ENCODE peak calls at places on chromosomes 5 and 9, in six cellular contexts. R is K562, E is HepG2, T is IMR-90, N is SK-N-SH, O is GM12878. X is an unnamed sample.

GRCh38 chr9:137812356-137813023 is 65.1 kb upstream of the CACNA1B start:
- DNase-seq in R (no peak), E (no peak), T (no peak), N (no peak), O (no peak), X (no peak)

GRCh38 chr5:156913719-156914370 is 49.2 kb downstream of the TIMD4 start:
- DNase-seq in R (no peak), E (no peak), T (no peak), N (no peak), O (peak; percentile 68), X (no peak)

GRCh38 chr5:159990506-159990905 is 18.4 kb upstream of the TTC1 start:
- DNase-seq in R (no peak), E (no peak), T (no peak), N (no peak), O (no peak), X (no peak)

GRCh38 chr9:114953917-114954316 is 23.5 kb upstream of the TNFSF8 start:
- DNase-seq in R (no peak), E (no peak), T (peak; percentile 84), N (no peak), O (no peak), X (peak; percentile 40)

GRCh38 chr5:59164041-59164830 is 581.4 kb downstream of the RAB3C start:
- DNase-seq in R (no peak), E (no peak), T (peak; percentile 86), N (no peak), O (no peak), X (no peak)

GRCh38 chr9:38084556-38084880 is 15.5 kb upstream of the SHB start:
- DNase-seq in R (no peak), E (no peak), T (no peak), N (no peak), O (no peak), X (no peak)

GRCh38 chr5:138661991-138662434 is 86.8 kb upstream of the HSPA9 start:
- DNase-seq in R (no peak), E (no peak), T (no peak), N (no peak), O (no peak), X (no peak)

GRCh38 chr9:131720330-131720729 is 19.5 kb downstream of the RAPGEF1 start:
- DNase-seq in R (no peak), E (no peak), T (no peak), N (no peak), O (no peak), X (no peak)

GRCh38 chr5:144276034-144276822 is 105.6 kb downstream of the KCTD16 start:
- DNase-seq in R (no peak), E (no peak), T (peak; percentile 6), N (no peak), O (no peak), X (no peak)

GRCh38 chr9:85425153-85425611 is 316.6 kb downstream of the AGTPBP1 start:
- DNase-seq in R (peak; percentile 75), E (peak; percentile 27), T (no peak), N (peak; percentile 77), O (no peak), X (peak; percentile 62)

GRCh38 chr5:148347706-148348105 is 12.3 kb downstream of the SPINK9 start:
- DNase-seq in R (no peak), E (no peak), T (no peak), N (no peak), O (no peak), X (no peak)

DNA sequence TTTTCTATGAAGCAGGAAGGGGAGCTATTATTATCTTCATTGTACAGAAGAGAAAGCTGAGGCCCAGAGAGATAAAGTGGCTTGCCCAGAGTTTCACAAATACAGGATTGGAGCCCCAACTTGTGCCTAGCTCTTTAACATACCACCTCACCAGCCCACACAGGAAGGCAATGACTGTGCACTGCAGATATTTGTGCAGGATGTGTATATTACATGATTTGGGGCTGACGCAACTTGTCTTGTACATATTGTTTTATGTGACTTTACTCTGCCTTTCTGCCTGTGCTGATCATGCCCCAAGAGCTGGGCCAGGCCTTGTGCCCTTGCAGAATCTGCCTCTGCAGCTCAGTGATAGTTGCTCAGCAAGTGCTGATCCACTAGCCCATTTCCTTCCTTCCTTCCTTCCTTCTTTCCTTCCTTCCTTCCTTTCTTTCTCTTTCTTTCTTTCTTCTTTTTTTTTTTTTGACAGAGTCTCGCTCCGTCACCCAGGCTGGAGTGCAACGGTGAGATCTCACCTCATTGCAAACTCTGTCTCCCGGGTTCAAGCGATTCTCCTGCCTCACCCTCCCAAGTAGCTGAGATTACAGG is 106.6 kb upstream of the TBCA start:
- DNase-seq in R (no peak), E (no peak), T (peak; percentile 92), N (no peak), O (no peak), X (no peak)
- TF ChIP-seq SMC3 in R (no peak), E (no peak), T (no peak), N (no peak), O (no peak), X (no peak)

GRCh38 chr5:163580516-163580915 is 75.1 kb downstream of the MAT2B start:
- DNase-seq in R (no peak), E (no peak), T (no peak), N (no peak), O (no peak), X (no peak)

GRCh38 chr5:163574477-163575440 is 69.3 kb downstream of the MAT2B start:
- DNase-seq in R (no peak), E (no peak), T (no peak), N (peak; percentile 26), O (no peak), X (no peak)

GRCh38 chr5:163579729-163580128 is 74.3 kb downstream of the MAT2B start:
- DNase-seq in R (no peak), E (no peak), T (no peak), N (no peak), O (no peak), X (no peak)

GRCh38 chr5:163578652-163579051 is 73.2 kb downstream of the MAT2B start:
- DNase-seq in R (no peak), E (no peak), T (no peak), N (no peak), O (no peak), X (no peak)
- TF ChIP-seq SMC3 in R (no peak), E (no peak), T (no peak), N (no peak), O (no peak), X (no peak)

GRCh38 chr5:74762599-74762998 is 4.3 kb downstream of the GFM2 start:
- DNase-seq in R (no peak), E (peak; percentile 22), T (peak; percentile 83), N (no peak), O (no peak), X (peak; percentile 61)
- TF ChIP-seq SMC3 in R (no peak), E (no peak), T (no peak), N (no peak), O (no peak), X (no peak)

DNA sequence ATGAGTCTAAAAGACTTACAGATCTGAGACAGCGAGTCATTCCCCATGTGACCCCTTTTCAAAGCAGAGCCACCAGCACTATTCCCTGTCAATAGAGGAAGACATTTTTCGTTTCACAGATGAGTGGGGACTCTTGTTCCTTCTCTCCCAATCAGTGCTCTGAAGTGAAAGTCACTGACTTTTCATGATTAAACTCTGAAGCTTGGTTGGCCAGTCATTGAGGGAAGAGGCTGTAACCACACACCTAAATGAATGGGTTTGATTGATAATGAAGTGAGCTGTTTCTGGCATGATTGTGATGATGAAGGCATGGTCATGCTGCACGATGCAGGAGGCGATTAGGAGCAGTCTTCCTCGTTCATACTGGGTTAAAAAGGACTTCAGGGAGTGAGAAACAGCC is 171.9 kb downstream of the ZNF462 start:
- DNase-seq in R (no peak), E (no peak), T (no peak), N (no peak), O (peak; percentile 53), X (no peak)
- TF ChIP-seq SMC3 in R (no peak), E (no peak), T (no peak), N (no peak), O (no peak), X (no peak)